ENCODE peak calls at places on chromosome 19, in four cellular contexts. K, S, A and C are unnamed samples.

GRCh38 chr19:10690351-10690781 is 10.9 kb upstream of the QTRT1 start:
- DNase-seq in K (no peak), S (no peak), A (no peak), C (no peak)

GRCh38 chr19:28793391-28794168 is 419.4 kb downstream of the UQCRFS1 start:
- DNase-seq in K (no peak), S (no peak), A (no peak), C (no peak)

GRCh38 chr19:4547303-4548237 is 7.7 kb upstream of the LRG1 start:
- DNase-seq in K (no peak), S (no peak), A (no peak), C (no peak)

GRCh38 chr19:39307233-39307821 is 11.1 kb downstream of the IFNL1 start:
- DNase-seq in K (no peak), S (no peak), A (peak), C (no peak)

GRCh38 chr19:14603990-14604387 is 21.1 kb downstream of the CLEC17A start:
- DNase-seq in K (peak), S (no peak), A (no peak), C (no peak)

GRCh38 chr19:54662730-54663129 is at the start of gene LILRB4:
- DNase-seq in K (no peak), S (no peak), A (no peak), C (no peak)

GRCh38 chr19:3977242-3978143 is 6.6 kb upstream of the DAPK3 start:
- DNase-seq in K (no peak), S (no peak), A (no peak), C (no peak)

GRCh38 chr19:30168760-30169159 is 203.4 kb upstream of the ZNF536 start:
- DNase-seq in K (no peak), S (no peak), A (no peak), C (no peak)

GRCh38 chr19:43984687-43985000 is 656 bp downstream of the ZNF155 start:
- DNase-seq in K (no peak), S (peak), A (no peak), C (no peak)

GRCh38 chr19:48964205-48965032 is 690 bp upstream of the FTL start:
- DNase-seq in K (no peak), S (no peak), A (peak), C (no peak)

GRCh38 chr19:41615207-41615606 is 11.7 kb downstream of the CEACAM4 start:
- DNase-seq in K (no peak), S (no peak), A (no peak), C (no peak)

GRCh38 chr19:4866595-4867424 is 657 bp downstream of the PLIN3 start:
- DNase-seq in K (peak), S (no peak), A (peak), C (no peak)